ENCODE peak calls at places on chromosome 20, in four cellular contexts. H is IMR-90, D is neuronal stem cell, J is H9. Z is an unnamed sample.

GRCh38 chr20:31704225-31705119 is 18.2 kb downstream of the BCL2L1 start:
- DNase-seq in H (peak), D (no peak), J (no peak), Z (peak)

GRCh38 chr20:25282034-25282781 is 34.3 kb downstream of the PYGB start:
- DNase-seq in H (no peak), D (no peak), J (no peak), Z (no peak)

GRCh38 chr20:45993197-45993951 is 15.3 kb upstream of the MMP9 start:
- DNase-seq in H (peak), D (no peak), J (no peak), Z (peak)

GRCh38 chr20:61929971-61930666 is 135.6 kb downstream of the TAF4 start:
- DNase-seq in H (no peak), D (no peak), J (no peak), Z (peak)

GRCh38 chr20:36061754-36062153 is 92.8 kb upstream of the EPB41L1 start:
- DNase-seq in H (no peak), D (no peak), J (no peak), Z (no peak)

GRCh38 chr20:32232487-32232886 is 24.8 kb downstream of the POFUT1 start:
- DNase-seq in H (no peak), D (no peak), J (no peak), Z (no peak)

GRCh38 chr20:34364013-34364382 is 925 bp downstream of the ITCH start:
- DNase-seq in H (peak), D (no peak), J (no peak), Z (peak)

GRCh38 chr20:5353624-5354496 is 37.1 kb upstream of the PROKR2 start:
- DNase-seq in H (peak), D (no peak), J (no peak), Z (no peak)

GRCh38 chr20:31881945-31882344 is 11.5 kb downstream of the TTLL9 start:
- DNase-seq in H (no peak), D (no peak), J (no peak), Z (no peak)

GRCh38 chr20:17617868-17618672 is 48.2 kb downstream of the DSTN start:
- DNase-seq in H (no peak), D (no peak), J (peak), Z (no peak)

GRCh38 chr20:40727960-40728359 is 38.9 kb upstream of the MAFB start:
- DNase-seq in H (no peak), D (no peak), J (no peak), Z (no peak)

GRCh38 chr20:17488916-17489600 is 42.1 kb downstream of the BFSP1 start:
- DNase-seq in H (no peak), D (no peak), J (no peak), Z (no peak)

GRCh38 chr20:32125511-32125910 is 16.0 kb downstream of the TM9SF4 start:
- DNase-seq in H (no peak), D (no peak), J (no peak), Z (no peak)

GRCh38 chr20:34448517-34448916 is 67.7 kb upstream of the DYNLRB1 start:
- DNase-seq in H (no peak), D (no peak), J (no peak), Z (no peak)

GRCh38 chr20:51221791-51222408 is 199.0 kb upstream of the KCNG1 start:
- DNase-seq in H (peak), D (no peak), J (peak), Z (peak)
- H3K18ac ChIP-seq in H (no peak), D (peak), J (peak), Z (peak)

DNA sequence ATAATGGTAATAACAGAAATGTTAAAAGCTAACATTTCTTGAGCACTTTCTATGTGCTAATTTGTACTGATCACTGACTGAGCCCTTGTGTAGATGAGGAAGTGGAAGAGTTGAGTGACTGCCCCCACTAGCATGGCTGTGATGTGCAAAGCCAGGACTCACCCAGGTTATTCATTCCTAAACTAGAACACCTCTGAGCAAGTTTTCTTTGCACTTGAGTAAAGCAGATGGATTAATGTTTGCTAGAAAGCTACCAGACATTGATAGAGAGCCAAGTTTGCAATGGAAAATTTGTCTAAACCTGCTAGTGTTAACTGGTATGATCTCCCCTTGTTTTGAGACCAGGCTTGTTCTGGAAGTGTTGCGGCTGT is 467.4 kb upstream of the PLCB4 start:
- DNase-seq in H (no peak), D (no peak), J (no peak), Z (no peak)
- H3K27ac ChIP-seq in H (no peak), D (no peak), J (no peak), Z (no peak)

GRCh38 chr20:23640873-23641667 is 3.3 kb upstream of the CST3 start:
- DNase-seq in H (no peak), D (no peak), J (no peak), Z (no peak)
- H3K18ac ChIP-seq in H (no peak), D (no peak), J (no peak), Z (no peak)

GRCh38 chr20:52993091-52993490 is 20.9 kb downstream of the TSHZ2 start:
- DNase-seq in H (no peak), D (no peak), J (no peak), Z (no peak)

GRCh38 chr20:52991783-52992182 is 19.6 kb downstream of the TSHZ2 start:
- DNase-seq in H (no peak), D (no peak), J (no peak), Z (no peak)

GRCh38 chr20:52996130-52996529 is 24.0 kb downstream of the TSHZ2 start:
- DNase-seq in H (no peak), D (no peak), J (no peak), Z (no peak)

GRCh38 chr20:52994184-52994970 is 22.2 kb downstream of the TSHZ2 start:
- DNase-seq in H (no peak), D (no peak), J (no peak), Z (no peak)

GRCh38 chr20:52992632-52993031 is 20.5 kb downstream of the TSHZ2 start:
- DNase-seq in H (no peak), D (no peak), J (no peak), Z (no peak)
- H3K27ac ChIP-seq in H (no peak), D (no peak), J (no peak), Z (no peak)

GRCh38 chr20:57391439-57392129 is 388 bp downstream of the RBM38 start:
- DNase-seq in H (no peak), D (no peak), J (no peak), Z (no peak)
- H3K18ac ChIP-seq in H (no peak), D (peak), J (peak), Z (peak)

GRCh38 chr20:54133434-54134427 is 40.1 kb downstream of the CYP24A1 start:
- DNase-seq in H (peak), D (no peak), J (no peak), Z (peak)

GRCh38 chr20:54131675-54132611 is 41.8 kb downstream of the CYP24A1 start:
- DNase-seq in H (no peak), D (no peak), J (no peak), Z (no peak)

GRCh38 chr20:54137115-54137514 is 36.7 kb downstream of the CYP24A1 start:
- DNase-seq in H (no peak), D (no peak), J (no peak), Z (no peak)

GRCh38 chr20:54132612-54133433 is 41.0 kb downstream of the CYP24A1 start:
- DNase-seq in H (peak), D (peak), J (peak), Z (peak)

GRCh38 chr20:54134445-54135220 is 39.2 kb downstream of the CYP24A1 start:
- DNase-seq in H (peak), D (no peak), J (no peak), Z (no peak)
- H3K27ac ChIP-seq in H (no peak), D (no peak), J (no peak), Z (no peak)

GRCh38 chr20:44573501-44573869 is 8.9 kb upstream of the PKIG start:
- DNase-seq in H (no peak), D (no peak), J (no peak), Z (no peak)

GRCh38 chr20:44574372-44574771 is 8.0 kb upstream of the PKIG start:
- DNase-seq in H (no peak), D (no peak), J (no peak), Z (no peak)

GRCh38 chr20:44570369-44570768 is 12.0 kb upstream of the PKIG start:
- DNase-seq in H (no peak), D (no peak), J (no peak), Z (no peak)

GRCh38 chr20:44571367-44571766 is 11.0 kb upstream of the PKIG start:
- DNase-seq in H (no peak), D (no peak), J (no peak), Z (no peak)

DNA sequence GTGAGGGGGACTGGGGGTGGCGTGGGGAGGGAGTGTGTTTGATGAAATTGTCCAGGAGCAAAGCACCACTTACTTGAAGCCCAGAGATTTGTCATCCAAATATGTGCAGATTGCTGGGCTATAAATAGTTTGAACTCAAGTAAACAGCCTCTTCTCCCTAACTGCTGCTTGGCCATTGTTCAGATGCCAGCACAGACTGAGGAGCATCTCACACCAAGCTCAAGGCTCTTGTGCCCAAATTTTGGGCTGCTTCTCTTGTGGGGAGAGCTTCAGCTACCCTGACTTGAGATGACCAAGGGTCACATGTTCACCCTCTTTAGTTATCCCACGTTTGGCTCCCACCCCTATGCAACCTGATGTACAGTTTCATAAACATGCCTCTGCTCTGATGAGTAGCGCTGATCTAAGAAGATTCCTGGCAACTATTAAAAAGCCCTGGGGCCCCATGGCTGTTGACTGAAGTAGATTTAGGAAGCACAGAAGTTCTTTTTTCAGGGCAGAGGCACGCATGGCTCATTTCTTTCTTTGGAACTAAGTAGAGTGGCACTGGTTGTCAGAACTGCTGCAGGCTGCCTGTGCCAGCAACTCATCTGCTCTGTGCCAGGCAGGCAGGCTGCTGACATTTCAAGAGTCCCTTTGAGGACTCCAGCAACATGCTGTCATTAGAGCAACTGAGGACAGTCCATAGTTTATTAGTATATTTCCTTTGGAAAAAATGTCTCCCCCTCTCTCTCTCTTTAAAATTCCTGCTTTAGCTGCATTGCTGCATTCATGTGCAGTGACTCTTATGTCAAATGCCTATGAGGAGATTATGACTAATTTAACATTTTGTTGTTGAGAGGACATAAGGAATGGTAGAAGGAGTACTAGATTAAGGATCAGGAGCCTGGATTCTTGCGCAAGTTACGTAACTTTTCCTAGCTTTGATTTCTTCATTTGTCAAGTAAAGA is 9.6 kb upstream of the PKIG start:
- DNase-seq in H (peak), D (no peak), J (no peak), Z (no peak)
- H3K18ac ChIP-seq in H (peak), D (peak), J (no peak), Z (no peak)

DNA sequence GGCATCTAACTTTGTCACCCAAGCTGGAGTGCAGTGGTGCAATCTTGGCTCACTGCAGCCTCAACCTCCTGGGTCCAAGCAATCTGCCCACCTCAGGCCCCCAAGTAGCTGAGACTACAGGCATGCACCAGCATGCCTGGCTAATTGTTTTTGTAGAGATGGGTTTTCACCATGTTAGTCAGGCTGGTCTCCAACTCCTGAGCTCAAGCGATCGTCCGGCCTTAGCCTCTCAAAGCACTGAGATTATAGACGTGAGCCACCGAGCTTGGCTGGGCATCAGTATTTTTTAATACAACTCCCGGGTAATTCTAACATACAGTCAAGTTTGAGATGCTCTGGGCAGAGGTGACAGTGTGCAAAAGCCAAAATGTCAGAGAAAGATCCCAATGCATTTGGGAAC is 73.5 kb downstream of the NFATC2 start:
- DNase-seq in H (no peak), D (no peak), J (no peak), Z (no peak)
- H3K27ac ChIP-seq in H (no peak), D (no peak), J (no peak), Z (no peak)

GRCh38 chr20:63394069-63394468 is 32.9 kb upstream of the CHRNA4 start:
- DNase-seq in H (no peak), D (no peak), J (peak), Z (peak)
- H3K18ac ChIP-seq in H (no peak), D (peak), J (no peak), Z (no peak)